ENCODE peak calls at places on chromosomes 1 and 21, in eight cellular contexts. R, K, G, O, M, L, J and N are unnamed samples. For H3K36me3, the result is how much of the 10 kb centered on the place peaks cover.

GRCh38 chr21:38914531-38915385 is 109.0 kb downstream of the ETS2 start:
- DNase-seq in L (peak), K (no peak), M (no peak), G (no peak), O (no peak), R (no peak), J (no peak), N (no peak)

GRCh38 chr21:29192999-29193563 is 62.6 kb downstream of the MAP3K7CL start:
- DNase-seq in G (peak), O (no peak), R (no peak), K (no peak), L (no peak), J (no peak), M (no peak), N (no peak)

GRCh38 chr1:229192031-229192430 is 78.9 kb upstream of the RAB4A start:
- DNase-seq in O (no peak), G (no peak), K (no peak), M (no peak), L (peak), J (no peak), R (no peak), N (no peak)

GRCh38 chr1:241532864-241533263 is 686 bp downstream of the KMO start:
- DNase-seq in L (no peak), K (no peak), O (no peak), G (no peak), M (no peak), R (no peak), J (no peak), N (no peak)

GRCh38 chr1:154198756-154199562 is 7.1 kb upstream of the TPM3 start:
- DNase-seq in R (peak), M (no peak), J (peak), O (no peak), G (no peak), L (peak), K (no peak), N (no peak)

GRCh38 chr1:180196436-180197003 is 33.5 kb upstream of the LHX4 start:
- DNase-seq in K (no peak), J (no peak), R (no peak), L (no peak), O (no peak), M (no peak), G (no peak), N (no peak)

GRCh38 chr1:39359028-39359570 is 132.3 kb upstream of the BMP8A start:
- DNase-seq in M (no peak), L (peak), J (peak), G (no peak), O (peak), K (no peak), R (no peak), N (no peak)

GRCh38 chr1:98962156-98962555 is 42.5 kb downstream of the PLPPR5 start:
- DNase-seq in K (no peak), O (no peak), M (no peak), L (peak), G (no peak), R (no peak), J (no peak), N (no peak)

GRCh38 chr1:239854956-239855355 is 236.7 kb upstream of the FMN2 start:
- DNase-seq in R (no peak), O (no peak), L (no peak), G (no peak), K (no peak), J (no peak), M (no peak), N (no peak)

GRCh38 chr21:34196996-34197395 is 123.6 kb downstream of the MRPS6 start:
- DNase-seq in G (no peak), L (no peak), M (no peak), R (no peak), K (no peak), J (no peak), O (no peak), N (no peak)

GRCh38 chr1:229563241-229563640 is 4.7 kb upstream of the ABCB10 start:
- DNase-seq in J (no peak), G (no peak), R (no peak), O (no peak), K (no peak), M (no peak), L (no peak), N (peak)

GRCh38 chr1:234844479-234845031 is 234.6 kb upstream of the IRF2BP2 start:
- DNase-seq in O (no peak), G (no peak), L (peak), R (no peak), M (no peak), K (no peak), J (no peak), N (no peak)

GRCh38 chr1:178510155-178510554 is 2.8 kb upstream of the TEX35 start:
- DNase-seq in G (no peak), K (no peak), M (no peak), R (no peak), L (no peak), O (no peak), J (no peak), N (no peak)

GRCh38 chr21:17388226-17388625 is 124.6 kb upstream of the CXADR start:
- DNase-seq in O (no peak), L (no peak), R (no peak), J (no peak), M (no peak), G (no peak), K (no peak), N (no peak)

GRCh38 chr1:87404306-87404705 is 75.6 kb downstream of the LMO4 start:
- DNase-seq in G (no peak), M (no peak), R (no peak), L (no peak), O (no peak), K (no peak), J (no peak), N (no peak)

DNA sequence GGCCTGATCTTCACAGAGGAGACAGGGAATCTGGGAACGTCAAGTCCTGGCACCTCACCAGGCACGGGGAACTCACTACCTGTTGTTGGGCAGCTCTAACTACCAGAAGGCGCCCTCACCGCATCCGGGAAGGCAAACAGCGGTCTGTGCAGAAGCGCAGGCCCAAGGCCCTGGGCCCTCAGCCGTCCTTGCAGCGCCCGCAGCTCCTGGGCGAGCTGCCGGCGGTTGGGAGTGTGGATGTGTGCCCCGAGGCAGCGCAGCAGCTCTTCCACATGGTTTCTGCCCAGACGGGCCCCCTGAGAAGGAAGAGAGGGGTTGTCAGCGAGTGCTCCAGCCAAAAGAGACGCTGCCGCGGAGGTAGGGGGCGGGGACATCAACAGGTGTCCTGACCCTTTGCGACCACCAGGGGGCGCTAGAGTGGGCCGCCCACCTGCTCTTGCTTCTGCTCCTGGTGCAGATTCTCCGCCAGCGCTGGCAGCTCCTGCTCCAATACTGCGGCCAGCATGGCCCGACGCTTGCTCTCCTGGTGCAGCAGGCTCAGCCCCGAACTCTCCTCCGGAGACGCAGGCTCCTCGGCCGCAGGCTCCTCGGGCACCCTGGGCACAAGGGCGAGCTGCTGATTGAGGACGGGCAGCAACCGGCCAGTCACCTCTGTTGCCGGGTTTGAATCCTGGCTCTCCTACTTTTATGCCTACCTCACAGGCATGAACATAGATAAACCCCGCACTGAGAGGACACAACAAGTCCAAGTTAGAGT is 9.3 kb downstream of the MAP3K6 start:
- DNase-seq in K (no peak), R (peak), O (peak), G (no peak), J (peak), M (peak), L (no peak), N (no peak)
- H3K4me3 ChIP-seq in K (no peak), R (peak), O (peak), G (no peak), J (no peak), M (peak), L (no peak), N (no peak)

DNA sequence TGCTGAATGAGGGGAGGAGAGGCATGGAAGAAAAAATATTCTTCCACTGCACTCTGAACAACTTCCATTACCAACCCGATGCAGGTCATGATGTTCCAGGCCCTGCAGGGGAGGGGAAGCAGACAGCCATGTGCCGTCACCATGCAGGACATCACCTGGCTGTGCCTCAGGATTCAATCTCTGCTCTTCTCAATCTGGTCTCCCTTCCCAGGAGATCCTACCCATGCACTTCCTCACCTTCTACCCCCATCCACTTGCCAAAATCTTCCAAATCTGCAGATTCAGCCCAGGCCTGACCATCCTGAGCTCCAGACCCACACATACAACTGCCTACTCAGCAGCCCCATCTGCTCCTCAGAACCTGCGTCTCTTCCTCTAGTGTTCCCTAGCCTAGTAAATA is 5.8 kb upstream of the PAQR6 start:
- DNase-seq in L (no peak), K (no peak), G (no peak), O (no peak), M (peak), R (no peak), J (no peak), N (no peak)
- H3K36me3 ChIP-seq in L (half or more), K (half or more), G (half or more), O (under half), M (under half), R (under half), J (under half), N (under half)

GRCh38 chr21:41317458-41317857 is 857 bp downstream of the FAM3B start:
- DNase-seq in M (no peak), R (no peak), L (no peak), O (no peak), G (no peak), K (no peak), J (peak), N (no peak)

GRCh38 chr21:41315726-41316125 is 875 bp upstream of the FAM3B start:
- DNase-seq in G (no peak), J (no peak), R (no peak), K (no peak), O (no peak), L (no peak), M (no peak), N (no peak)

GRCh38 chr21:41316200-41316599 is 401 bp upstream of the FAM3B start:
- DNase-seq in K (no peak), M (no peak), O (no peak), L (no peak), G (no peak), R (no peak), J (peak), N (no peak)

GRCh38 chr21:41318218-41318617 is 1.6 kb downstream of the FAM3B start:
- DNase-seq in K (no peak), M (no peak), R (no peak), G (no peak), O (no peak), L (no peak), J (no peak), N (no peak)

DNA sequence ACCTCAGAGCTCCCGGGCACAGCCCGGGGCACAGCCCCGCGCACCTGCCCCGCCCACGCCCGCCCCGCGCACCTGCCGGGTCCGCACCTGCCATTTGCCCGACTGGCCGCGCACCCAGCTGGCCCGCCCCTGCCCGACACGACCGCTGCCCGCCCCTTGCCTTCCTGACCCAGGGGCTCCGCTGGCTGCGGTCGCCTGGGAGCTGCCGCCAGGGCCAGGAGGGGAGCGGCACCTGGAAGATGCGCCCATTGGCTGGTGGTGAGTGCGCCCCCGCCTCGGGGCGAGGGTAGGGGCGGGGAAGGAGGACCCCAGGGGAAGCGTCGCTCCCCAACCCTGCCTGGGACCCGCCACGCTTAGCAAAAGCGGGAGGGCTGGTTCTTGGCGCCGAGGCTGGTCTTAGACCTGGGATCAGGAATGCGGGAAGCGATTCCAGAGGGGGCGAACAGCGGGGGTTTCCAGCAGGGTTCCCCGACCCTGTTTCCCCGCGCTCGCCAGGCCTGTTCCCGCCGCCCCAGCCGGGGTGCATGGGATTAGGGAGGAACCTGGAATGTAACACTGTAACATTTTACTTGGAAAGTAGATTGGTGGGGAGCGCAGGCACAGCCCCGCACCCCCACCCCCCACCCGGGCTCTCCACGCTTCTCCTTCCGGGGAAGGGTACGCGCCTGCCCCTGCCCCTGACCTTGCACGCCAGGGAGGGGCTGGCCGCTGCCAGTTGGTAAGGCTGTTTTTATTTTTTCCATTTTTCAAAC is at the start of gene FAM3B:
- DNase-seq in R (no peak), O (no peak), L (no peak), J (peak), M (no peak), G (no peak), K (no peak), N (no peak)
- H3K4me3 ChIP-seq in R (no peak), O (peak), L (no peak), J (peak), M (peak), G (no peak), K (no peak), N (peak)

DNA sequence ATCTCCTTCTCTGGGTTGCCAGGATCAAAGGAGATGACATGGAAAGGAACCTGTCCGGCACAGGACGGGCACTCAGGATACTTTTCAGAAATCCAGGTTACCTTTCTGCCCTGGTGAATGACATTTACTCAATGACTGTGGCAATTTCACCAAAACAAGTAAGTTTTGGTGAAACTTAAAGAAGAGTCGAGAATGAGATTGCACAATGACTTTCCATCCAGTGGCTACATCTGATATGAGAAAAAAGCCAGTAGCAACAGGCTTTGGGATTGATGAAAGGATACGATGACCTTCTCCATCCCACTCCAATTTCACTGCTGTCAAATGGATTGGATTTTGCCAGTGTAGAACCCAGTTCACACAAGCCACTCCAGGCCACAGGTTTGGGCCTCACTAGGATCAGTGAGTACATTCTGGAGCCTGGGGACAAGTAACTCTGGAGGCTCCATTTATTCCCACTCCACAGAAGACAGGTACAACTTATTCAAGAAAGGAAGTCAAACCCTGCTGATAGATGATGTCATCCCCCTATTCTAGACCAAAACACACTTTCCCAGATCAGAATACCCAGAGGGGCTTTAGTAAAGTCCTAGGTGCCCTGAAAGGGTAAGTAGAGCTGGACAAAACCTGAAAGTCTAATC is 63.3 kb downstream of the PLPP3 start:
- DNase-seq in L (no peak), O (no peak), J (no peak), R (no peak), G (no peak), M (no peak), K (no peak), N (no peak)
- H3K36me3 ChIP-seq in L (under half), O (under half), J (under half), R (under half), G (under half), M (under half), K (under half), N (under half)